ENCODE peak calls at places on chromosomes 13 and 19, in four cellular contexts. G is hepatocyte, H is GM23248, E is HCT116. C is an unnamed sample.

GRCh38 chr13:93620366-93620765 is 393.8 kb downstream of the GPC6 start:
- DNase-seq in G (no peak), E (no peak), H (peak), C (peak)

GRCh38 chr13:25046274-25046984 is 49.5 kb upstream of the PABPC3 start:
- DNase-seq in G (peak), H (peak), E (no peak), C (no peak)

GRCh38 chr19:31560021-31560770 is 211.0 kb upstream of the TSHZ3 start:
- DNase-seq in E (no peak), G (no peak), H (peak), C (peak)

GRCh38 chr13:86906458-86906857 is 764.7 kb upstream of the SLITRK5 start:
- DNase-seq in G (no peak), E (no peak), H (peak), C (peak)

GRCh38 chr13:100347941-100348340 is 240.6 kb downstream of the GGACT start:
- DNase-seq in G (no peak), E (peak), H (no peak), C (peak)

GRCh38 chr19:48962029-48962848 is 2.9 kb upstream of the FTL start:
- DNase-seq in H (peak), G (peak), E (no peak), C (no peak)

GRCh38 chr13:84443463-84443862 is 561.2 kb upstream of the SLITRK1 start:
- DNase-seq in E (no peak), H (no peak), G (no peak), C (no peak)

GRCh38 chr13:24605923-24606372 is 74.3 kb upstream of the ATP12A start:
- DNase-seq in G (peak), E (peak), H (peak), C (no peak)

GRCh38 chr19:10068205-10068604 is 17.9 kb upstream of the SHFL start:
- DNase-seq in G (no peak), H (peak), E (no peak), C (no peak)

GRCh38 chr13:93244141-93244917 is 17.7 kb downstream of the GPC6 start:
- DNase-seq in G (peak), H (peak), E (no peak), C (peak)

GRCh38 chr13:42803563-42804212 is 22.3 kb downstream of the FAM216B start:
- DNase-seq in G (no peak), H (peak), E (no peak), C (no peak)

GRCh38 chr13:103386341-103386740 is 320.1 kb upstream of the SLC10A2 start:
- DNase-seq in G (peak), E (no peak), H (peak), C (peak)

GRCh38 chr19:1074512-1075283 is 7.7 kb downstream of the ARHGAP45 start:
- DNase-seq in G (no peak), E (no peak), H (no peak), C (no peak)

GRCh38 chr13:111460548-111461444 is 140.4 kb downstream of the TEX29 start:
- DNase-seq in E (peak), H (peak), G (peak), C (peak)

GRCh38 chr19:42965204-42965603 is 28.2 kb upstream of the PSG7 start:
- DNase-seq in H (peak), G (no peak), E (no peak), C (peak)

GRCh38 chr19:55482128-55482961 is 2.6 kb upstream of the NAT14 start:
- DNase-seq in H (no peak), E (no peak), G (no peak), C (no peak)

GRCh38 chr13:65112123-65113075 is 2117.7 kb downstream of the PCDH9 start:
- DNase-seq in H (peak), E (no peak), G (no peak), C (peak)

GRCh38 chr19:40240332-40240731 is 13.8 kb upstream of the CCNP start:
- DNase-seq in E (no peak), H (no peak), G (no peak), C (no peak)

GRCh38 chr19:53424968-53425597 is 6.7 kb upstream of the ZNF761 start:
- DNase-seq in H (peak), E (no peak), G (peak), C (peak)

GRCh38 chr13:112792511-112792910 is 102.7 kb downstream of the ATP11A start:
- DNase-seq in G (no peak), E (no peak), H (no peak), C (no peak)

GRCh38 chr13:21698975-21699679 is 28.3 kb downstream of the FGF9 start:
- DNase-seq in H (no peak), G (no peak), E (no peak), C (no peak)

GRCh38 chr19:6069268-6069771 is 41.0 kb downstream of the RFX2 start:
- DNase-seq in G (no peak), E (no peak), H (no peak), C (no peak)

GRCh38 chr13:32038353-32038752 is 6.8 kb downstream of the FRY start:
- DNase-seq in H (no peak), E (no peak), G (no peak), C (no peak)

GRCh38 chr13:87999791-88000190 is 328.6 kb downstream of the SLITRK5 start:
- DNase-seq in H (peak), G (no peak), E (no peak), C (no peak)

GRCh38 chr13:107883561-107884175 is 331.7 kb downstream of the LIG4 start:
- DNase-seq in E (no peak), H (peak), G (no peak), C (peak)

GRCh38 chr13:112071011-112071901 is 4.3 kb downstream of the SOX1 start:
- DNase-seq in G (no peak), E (no peak), H (no peak), C (no peak)

GRCh38 chr19:29812080-29812880 is 489 bp downstream of the CCNE1 start:
- DNase-seq in H (peak), E (no peak), G (peak), C (no peak)

GRCh38 chr19:29812881-29813275 is 1.1 kb downstream of the CCNE1 start:
- DNase-seq in E (no peak), G (no peak), H (no peak), C (no peak)

GRCh38 chr19:29809795-29810503 is 1.8 kb upstream of the CCNE1 start:
- DNase-seq in H (no peak), E (no peak), G (no peak), C (no peak)

GRCh38 chr19:29811125-29812079 is at the start of gene CCNE1:
- DNase-seq in E (peak), G (peak), H (peak), C (peak)

DNA sequence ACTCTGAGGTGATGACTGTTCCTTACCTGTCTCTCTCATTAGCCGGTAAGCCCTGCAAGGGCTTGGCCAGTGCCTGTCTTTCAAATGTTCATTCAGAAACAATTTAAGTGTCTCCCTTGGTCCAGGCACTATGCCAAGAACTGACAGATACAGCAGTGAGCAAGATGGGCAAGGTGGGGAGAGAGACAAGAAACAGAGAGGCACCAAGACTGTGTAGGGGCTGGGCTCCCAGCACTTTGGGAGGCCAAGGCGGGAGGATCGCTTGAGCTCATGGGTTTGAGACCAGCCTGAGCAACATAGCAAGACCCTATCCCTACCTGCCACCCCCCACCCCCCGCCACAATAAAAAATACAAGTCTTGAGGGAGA is 1.3 kb upstream of the CCNE1 start:
- DNase-seq in E (no peak), H (peak), G (peak), C (no peak)
- H2AFZ ChIP-seq in E (no peak), H (no peak), G (no peak), C (no peak)

DNA sequence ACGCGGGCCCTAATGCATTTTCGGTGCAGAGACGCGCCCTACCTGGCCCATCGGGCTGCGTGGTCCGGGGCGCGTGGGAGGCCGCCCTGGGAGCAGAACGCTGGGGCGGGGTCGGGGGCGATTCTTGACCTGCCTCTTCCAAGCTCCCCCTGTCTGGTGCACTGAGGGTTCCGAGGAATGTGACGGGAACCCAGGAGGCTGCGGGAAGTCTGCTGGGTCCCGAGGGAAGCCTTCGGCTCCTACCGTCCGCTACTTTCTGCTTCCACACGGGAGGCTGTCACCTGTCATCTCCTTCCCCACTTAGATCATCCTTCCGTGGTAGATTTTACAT is 768 bp upstream of the SPRYD7 start:
- DNase-seq in E (no peak), G (no peak), H (peak), C (no peak)
- H2AFZ ChIP-seq in E (peak), G (peak), H (peak), C (peak)

GRCh38 chr19:50431343-50432220 is 1.1 kb upstream of the MYBPC2 start:
- DNase-seq in E (peak), G (peak), H (peak), C (peak)
- H2AFZ ChIP-seq in E (no peak), G (peak), H (peak), C (peak)

DNA sequence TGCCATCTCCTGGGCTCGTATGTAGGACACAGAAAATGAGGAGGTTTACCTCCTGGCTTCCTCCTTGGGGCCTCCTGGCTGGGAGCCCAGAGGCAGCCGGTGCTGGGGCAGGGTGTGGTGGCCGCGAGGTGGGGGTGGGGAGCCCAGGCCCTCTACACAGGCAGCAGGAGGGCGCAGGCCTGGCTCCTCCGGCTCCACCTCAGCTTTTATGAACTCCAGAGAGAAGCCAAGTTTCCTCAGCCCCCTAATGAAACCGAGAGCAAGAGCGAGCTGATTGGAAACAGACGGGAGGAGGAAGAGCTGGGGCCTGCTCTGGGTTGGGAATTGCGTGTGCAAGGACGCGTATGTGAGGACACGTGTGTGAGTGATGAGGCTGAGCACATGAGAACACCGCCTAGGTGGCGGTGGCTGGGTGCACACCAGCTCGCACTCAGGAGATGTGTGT is 23.1 kb downstream of the LYL1 start:
- DNase-seq in E (no peak), G (peak), H (peak), C (no peak)
- H2AFZ ChIP-seq in E (no peak), G (no peak), H (no peak), C (no peak)

DNA sequence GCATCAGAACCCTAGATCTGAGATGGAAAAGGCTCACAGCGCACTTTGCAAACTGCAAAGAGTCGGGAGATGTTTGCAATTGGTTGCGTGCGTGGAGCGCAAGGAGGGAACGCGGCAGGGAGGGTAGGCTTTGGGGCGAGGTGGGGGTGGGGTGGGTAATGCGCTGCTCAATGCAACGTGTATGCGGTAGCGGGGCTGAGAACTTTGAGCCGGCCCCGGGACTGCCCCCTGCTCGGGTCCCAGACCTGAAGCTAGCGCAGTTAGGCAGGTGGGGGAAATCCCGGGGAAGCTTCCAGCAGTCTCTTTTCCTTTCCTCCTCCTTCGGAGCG is 971 bp downstream of the FOSB start:
- DNase-seq in G (no peak), H (peak), E (no peak), C (no peak)
- H2AFZ ChIP-seq in G (peak), H (peak), E (no peak), C (no peak)

GRCh38 chr19:2636142-2636896 is 66.2 kb downstream of the GNG7 start:
- DNase-seq in G (no peak), H (no peak), E (no peak), C (no peak)
- H2AFZ ChIP-seq in G (no peak), H (no peak), E (no peak), C (no peak)

GRCh38 chr19:46060012-46060411 is 19.2 kb upstream of the IGFL4 start:
- DNase-seq in H (no peak), G (no peak), E (no peak), C (no peak)
- H2AFZ ChIP-seq in H (no peak), G (no peak), E (no peak), C (no peak)

C was measured in astrocyte.